ENCODE peak calls at places on chromosomes 12 and 14, in five cellular contexts. N is aorta, D is AG04450, C is ovary, G is colonic mucosa. B is an unnamed sample.

GRCh38 chr14:72666610-72667009 is 227.3 kb downstream of the DPF3 start:
- DNase-seq in N (no peak), D (peak; percentile 50), G (no peak), C (no peak), B (no peak)

GRCh38 chr14:56660677-56661389 is 81.2 kb downstream of the TMEM260 start:
- DNase-seq in D (no peak), G (no peak), C (no peak), N (no peak), B (no peak)

GRCh38 chr14:76326918-76327689 is 48.8 kb upstream of the ESRRB start:
- DNase-seq in N (no peak), D (no peak), G (no peak), C (no peak), B (no peak)

GRCh38 chr12:129729170-129729569 is 174.7 kb downstream of the TMEM132D start:
- DNase-seq in C (no peak), N (no peak), G (no peak), D (no peak), B (no peak)

GRCh38 chr12:106780010-106780625 is 5.6 kb downstream of the RIC8B start:
- DNase-seq in C (no peak), D (no peak), N (no peak), G (no peak), B (no peak)

GRCh38 chr14:74035556-74035955 is 16.4 kb downstream of the BBOF1 start:
- DNase-seq in N (no peak), G (no peak), D (no peak), C (no peak), B (no peak)

GRCh38 chr14:75430106-75430505 is 2.3 kb downstream of the JDP2 start:
- DNase-seq in D (no peak), G (peak; percentile 32), N (no peak), C (no peak), B (peak; percentile 77)

GRCh38 chr12:117900561-117900960 is 68.2 kb downstream of the KSR2 start:
- DNase-seq in N (no peak), D (no peak), G (no peak), C (no peak), B (no peak)

GRCh38 chr14:53167602-53168328 is 14.6 kb upstream of the DDHD1 start:
- DNase-seq in G (no peak), C (no peak), N (no peak), D (no peak), B (no peak)

GRCh38 chr12:27969901-27970390 is 2.6 kb downstream of the PTHLH start:
- DNase-seq in D (no peak), N (peak; percentile 82), G (peak; percentile 40), C (peak; percentile 46), B (no peak)

GRCh38 chr12:50053583-50053982 is 3.8 kb upstream of the ASIC1 start:
- DNase-seq in C (no peak), G (no peak), N (no peak), D (no peak), B (no peak)

GRCh38 chr12:6249580-6249979 is 49.4 kb downstream of the CD9 start:
- DNase-seq in G (no peak), N (no peak), D (no peak), C (no peak), B (no peak)

GRCh38 chr12:15863258-15863835 is 18.8 kb upstream of the STRAP start:
- DNase-seq in C (no peak), N (no peak), D (no peak), G (no peak), B (no peak)

GRCh38 chr12:94829552-94829951 is 173.9 kb downstream of the NDUFA12 start:
- DNase-seq in D (no peak), G (no peak), C (no peak), N (no peak), B (no peak)

GRCh38 chr12:57158665-57159064 is 11.2 kb upstream of the LRP1-AS start:
- DNase-seq in D (no peak), G (no peak), C (no peak), N (no peak), B (no peak)

GRCh38 chr14:64723691-64724577 is 19.7 kb downstream of the PLEKHG3 start:
- DNase-seq in C (peak; percentile 9), G (no peak), N (peak; percentile 51), D (no peak), B (no peak)

GRCh38 chr14:55366271-55366670 is 45.4 kb downstream of the ATG14 start:
- DNase-seq in G (no peak), N (no peak), C (no peak), D (peak; percentile 43), B (no peak)

GRCh38 chr12:94710933-94711332 is 60.6 kb upstream of the TMCC3 start:
- DNase-seq in G (peak; percentile 39), D (no peak), N (no peak), C (no peak), B (no peak)

GRCh38 chr14:33788116-33788515 is 162.8 kb downstream of the EGLN3 start:
- DNase-seq in N (no peak), G (no peak), D (no peak), C (no peak), B (no peak)

GRCh38 chr12:101885912-101886561 is 8.7 kb downstream of the DRAM1 start:
- DNase-seq in N (no peak), C (no peak), D (no peak), G (no peak), B (no peak)

GRCh38 chr14:41607119-41607785 is 576 bp downstream of the LRFN5 start:
- DNase-seq in N (peak; percentile 66), C (no peak), G (no peak), D (no peak), B (no peak)

GRCh38 chr12:31117203-31118011 is 43.7 kb downstream of the DDX11 start:
- DNase-seq in N (peak; percentile 84), G (peak; percentile 67), D (no peak), C (no peak), B (no peak)

GRCh38 chr14:50955373-50956043 is 11.2 kb upstream of the PYGL start:
- DNase-seq in C (no peak), D (peak; percentile 84), N (peak; percentile 86), G (peak; percentile 65), B (no peak)

GRCh38 chr14:42469637-42470426 is 863.2 kb downstream of the LRFN5 start:
- DNase-seq in N (no peak), G (no peak), C (no peak), D (no peak), B (no peak)

GRCh38 chr12:53224897-53225634 is 6.9 kb downstream of the RARG start:
- DNase-seq in C (no peak), G (no peak), N (peak; percentile 89), D (no peak), B (peak; percentile 65)

DNA sequence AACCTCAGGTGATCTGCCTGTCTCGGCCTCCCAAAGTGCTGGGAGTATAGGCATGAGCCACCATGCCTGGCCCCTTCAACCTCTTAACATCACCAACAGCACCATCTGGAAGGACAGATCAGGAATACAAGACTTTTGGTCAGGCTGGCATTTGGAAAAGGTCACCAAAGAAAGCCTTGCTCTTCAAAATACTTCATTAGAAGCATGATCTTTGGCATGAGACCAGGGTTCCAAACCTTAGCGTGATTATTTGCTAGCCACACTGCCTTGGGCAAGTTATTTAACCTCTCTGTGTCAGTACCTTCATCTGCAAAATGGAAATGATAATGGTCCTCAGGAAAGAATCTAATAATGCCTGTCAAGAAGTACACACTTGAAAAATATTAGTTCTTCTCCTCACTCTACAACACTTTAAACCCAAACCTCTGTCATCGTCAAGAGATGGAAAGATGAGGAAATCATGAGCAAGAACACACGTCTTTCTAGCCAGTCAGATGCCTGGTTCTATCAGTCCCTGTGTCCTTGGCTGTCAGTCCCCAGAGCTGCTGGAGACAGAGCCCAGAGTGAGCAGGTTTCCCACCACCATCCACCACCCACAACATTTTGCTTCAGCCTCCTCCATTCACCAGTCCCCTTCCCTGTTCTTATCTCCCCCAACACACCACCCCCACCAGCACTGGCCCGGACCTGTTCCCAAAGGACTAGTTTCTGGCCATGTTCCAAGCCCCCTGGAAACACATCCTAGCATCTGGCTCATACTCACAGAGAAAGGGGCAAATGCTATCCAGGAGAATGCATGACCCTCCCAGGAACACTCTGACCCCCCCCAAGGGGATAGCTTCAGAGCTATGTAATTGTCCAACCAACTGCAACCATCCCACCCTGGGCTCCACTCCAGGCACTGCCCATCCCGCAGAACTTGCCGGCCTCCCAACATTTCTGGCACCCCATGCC is 2.0 kb downstream of the ADCY6 start:
- DNase-seq in C (peak; percentile 62), D (no peak), G (no peak), N (no peak), B (no peak)
- H3K4me3 ChIP-seq in C (peak overlapping the region; percentile 88), D (peak overlapping the region; percentile 75), G (peak overlapping the region; percentile 75), N (no peak overlapping the region), B (peak overlapping the region; percentile 84)

GRCh38 chr14:61262082-61262481 is 19.1 kb downstream of the TMEM30B start:
- DNase-seq in N (no peak), C (no peak), D (no peak), G (no peak), B (no peak)
- H3K27ac ChIP-seq in N (no peak overlapping the region), C (no peak overlapping the region), D (no peak overlapping the region), G (no peak overlapping the region), B (peak overlapping the region; percentile 8)

DNA sequence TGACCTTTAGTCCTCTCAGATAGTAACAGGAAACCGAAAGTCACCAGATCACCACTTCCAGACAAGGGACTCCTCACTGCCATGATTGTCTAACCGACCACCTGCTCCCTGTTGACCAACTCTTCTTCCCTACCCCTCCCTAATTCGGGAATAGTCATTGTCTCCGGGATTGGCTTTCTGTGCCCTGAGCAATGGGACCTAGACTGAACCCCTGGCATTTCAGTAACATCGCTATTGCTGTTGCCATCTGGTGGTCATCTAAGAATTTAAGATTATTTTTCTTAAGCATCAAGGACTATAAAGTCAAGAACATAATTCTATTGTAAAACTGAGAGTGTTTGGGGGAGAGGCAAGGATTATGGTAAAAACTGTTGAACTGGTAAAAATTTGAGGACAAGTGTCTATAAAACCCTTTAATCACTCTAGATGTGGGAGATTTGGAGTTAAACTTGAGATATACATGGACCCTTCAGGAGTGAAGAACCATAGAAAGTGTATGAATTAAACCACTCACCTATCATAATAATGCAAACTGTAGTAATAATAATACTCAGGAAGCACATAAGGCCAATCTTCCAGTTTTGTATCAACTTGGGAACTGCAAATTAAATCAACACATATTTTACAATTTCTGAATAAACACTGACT is 6.3 kb downstream of the CLEC2A start:
- DNase-seq in D (peak; percentile 6), G (no peak), C (no peak), N (no peak), B (no peak)
- H3K4me3 ChIP-seq in D (no peak overlapping the region), G (peak overlapping the region; percentile 16), C (no peak overlapping the region), N (no peak overlapping the region), B (peak overlapping the region; percentile 38)

GRCh38 chr12:48160807-48161206 is 3.5 kb upstream of the ASB8 start:
- DNase-seq in C (no peak), N (no peak), D (no peak), G (no peak), B (no peak)
- H3K27ac ChIP-seq in C (no peak overlapping the region), N (no peak overlapping the region), D (no peak overlapping the region), G (no peak overlapping the region), B (no peak overlapping the region)

GRCh38 chr14:89415139-89415538 is 1.9 kb downstream of the FOXN3 start:
- DNase-seq in D (no peak), G (no peak), N (no peak), C (no peak), B (no peak)
- H3K4me3 ChIP-seq in D (peak overlapping the region; percentile 78), G (peak overlapping the region; percentile 73), N (no peak overlapping the region), C (peak overlapping the region; percentile 84), B (peak overlapping the region; percentile 100)